ENCODE peak calls at places on chromosome 12, in four cellular contexts. X is tibial nerve, R is transverse colon, Y is ovary. W is an unnamed sample.

GRCh38 chr12:68899251-68899771 is 33.7 kb downstream of the CPM start:
- DNase-seq in X (no peak), Y (peak; percentile 75), R (peak; percentile 75), W (no peak)

GRCh38 chr12:13278249-13278787 is 81.8 kb downstream of the EMP1 start:
- DNase-seq in X (peak; percentile 47), R (peak; percentile 73), Y (peak; percentile 64), W (peak; percentile 76)

GRCh38 chr12:108696111-108696995 is 35.0 kb downstream of the CORO1C start:
- DNase-seq in X (no peak), Y (peak; percentile 50), R (no peak), W (peak; percentile 56)

GRCh38 chr12:65988596-65988995 is 142.0 kb downstream of the LLPH start:
- DNase-seq in Y (no peak), X (no peak), R (no peak), W (no peak)

GRCh38 chr12:101172316-101172715 is 37.7 kb downstream of the SLC5A8 start:
- DNase-seq in X (no peak), R (peak; percentile 21), Y (no peak), W (no peak)

GRCh38 chr12:95611676-95612309 is 60.5 kb upstream of the USP44 start:
- DNase-seq in Y (no peak), R (no peak), X (no peak), W (no peak)

GRCh38 chr12:120466560-120467315 is 2.8 kb downstream of the SRSF9 start:
- DNase-seq in R (peak; percentile 13), Y (peak; percentile 18), X (no peak), W (peak; percentile 34)

GRCh38 chr12:42255221-42255874 is 17.3 kb upstream of the YAF2 start:
- DNase-seq in Y (no peak), X (no peak), R (no peak), W (no peak)

GRCh38 chr12:19177754-19178153 is 48.2 kb downstream of the PLEKHA5 start:
- DNase-seq in X (no peak), Y (no peak), R (no peak), W (no peak)

GRCh38 chr12:47717443-47718193 is 7.7 kb downstream of the ENDOU start:
- DNase-seq in X (peak; percentile 66), Y (peak; percentile 75), R (peak; percentile 83), W (peak; percentile 81)

GRCh38 chr12:124687695-124688301 is 120.4 kb upstream of the NCOR2 start:
- DNase-seq in X (no peak), Y (peak; percentile 33), R (no peak), W (peak; percentile 43)

GRCh38 chr12:31958601-31959000 is 614 bp upstream of the RESF1 start:
- DNase-seq in X (no peak), Y (no peak), R (no peak), W (no peak)

GRCh38 chr12:125949471-125949870 is 884.2 kb downstream of the AACS start:
- DNase-seq in X (no peak), R (no peak), Y (no peak), W (no peak)

GRCh38 chr12:125329239-125330238 is 264.3 kb downstream of the AACS start:
- DNase-seq in Y (no peak), X (no peak), R (no peak), W (no peak)

GRCh38 chr12:10543499-10543898 is 37.8 kb downstream of the EIF2S3B start:
- DNase-seq in Y (no peak), R (no peak), X (no peak), W (no peak)

GRCh38 chr12:130557876-130558770 is 158.0 kb downstream of the RIMBP2 start:
- DNase-seq in X (no peak), Y (no peak), R (peak; percentile 84), W (no peak)

GRCh38 chr12:56267443-56268071 is 815 bp downstream of the COQ10A start:
- DNase-seq in R (no peak), Y (peak; percentile 33), X (no peak), W (no peak)

GRCh38 chr12:74119811-74120362 is 417.7 kb upstream of the ATXN7L3B start:
- DNase-seq in X (no peak), Y (no peak), R (no peak), W (no peak)

GRCh38 chr12:124445121-124445718 is 122.2 kb downstream of the NCOR2 start:
- DNase-seq in Y (no peak), X (no peak), R (no peak), W (no peak)

GRCh38 chr12:93419388-93420034 is 22.2 kb downstream of the UBE2N start:
- DNase-seq in X (no peak), Y (no peak), R (no peak), W (no peak)

GRCh38 chr12:14893471-14894250 is 8.0 kb upstream of the MGP start:
- DNase-seq in X (no peak), Y (no peak), R (no peak), W (no peak)

GRCh38 chr12:8145754-8146415 is 10.9 kb upstream of the ZNF705A start:
- DNase-seq in R (no peak), X (no peak), Y (no peak), W (peak; percentile 50)

GRCh38 chr12:6951551-6952120 is 480 bp downstream of the PTPN6 start:
- DNase-seq in Y (no peak), R (no peak), X (no peak), W (no peak)

GRCh38 chr12:3510597-3510996 is 19.6 kb downstream of the PRMT8 start:
- DNase-seq in Y (no peak), R (no peak), X (no peak), W (no peak)

GRCh38 chr12:106311139-106311538 is 8.6 kb downstream of the TCP11L2 start:
- DNase-seq in R (no peak), X (no peak), Y (no peak), W (no peak)

GRCh38 chr12:72632286-72632685 is 360.1 kb downstream of the TRHDE start:
- DNase-seq in Y (no peak), X (no peak), R (no peak), W (no peak)

GRCh38 chr12:125228519-125229260 is 163.5 kb downstream of the AACS start:
- DNase-seq in X (no peak), Y (no peak), R (no peak), W (no peak)

GRCh38 chr12:104479141-104479662 is 22.5 kb downstream of the CHST11 start:
- DNase-seq in Y (no peak), R (no peak), X (no peak), W (no peak)

GRCh38 chr12:52182898-52183543 is 8.8 kb downstream of the KRT80 start:
- DNase-seq in Y (no peak), R (no peak), X (no peak), W (no peak)
- H3K4me1 ChIP-seq in Y (peaks cover 2% of the 10 kb centered on the region), R (no peaks in the 10 kb centered on the region), X (no peaks in the 10 kb centered on the region), W (no peaks in the 10 kb centered on the region)

GRCh38 chr12:111599459-111600295 is 562 bp upstream of the ATXN2 start:
- DNase-seq in R (peak; percentile 93), X (peak; percentile 77), Y (peak; percentile 91), W (peak; percentile 91)
- TF ChIP-seq POLR2A in R (peak; percentile 84), X (peak; percentile 68), Y (peak; percentile 81), W (no peak)

GRCh38 chr12:54324617-54325441 is at the start of gene COPZ1:
- DNase-seq in Y (peak; percentile 91), R (peak; percentile 96), X (peak; percentile 94), W (peak; percentile 93)
- H3K4me1 ChIP-seq in Y (peaks cover 4% of the 10 kb centered on the region), R (peaks cover 34% of the 10 kb centered on the region), X (no peaks in the 10 kb centered on the region), W (peaks cover 8% of the 10 kb centered on the region)

DNA sequence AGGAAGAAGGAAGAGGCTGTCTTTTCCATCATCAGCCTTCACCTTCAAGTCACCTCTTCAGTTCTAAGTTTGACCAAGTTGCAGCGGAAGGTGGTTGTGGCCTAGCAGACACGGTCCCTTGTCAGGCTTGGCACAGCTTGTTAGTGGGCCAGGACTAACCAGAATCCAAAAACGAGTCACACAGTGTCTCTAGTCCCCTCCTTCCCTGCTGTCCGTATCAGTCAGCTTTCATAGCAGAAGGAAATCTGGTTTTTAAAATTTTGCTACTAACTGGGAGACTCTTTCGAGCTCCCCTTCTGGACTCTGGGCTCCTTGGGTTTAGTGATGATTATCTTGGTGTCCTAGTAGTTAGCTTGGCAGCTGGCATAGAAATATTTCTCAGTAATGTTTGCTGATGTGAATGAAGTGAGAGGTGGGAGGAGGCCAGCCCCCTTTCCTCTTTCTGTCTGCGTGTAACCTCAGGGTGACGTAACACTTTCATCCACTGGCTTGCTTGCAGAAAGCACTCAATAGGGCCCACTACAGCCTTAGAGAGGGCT is 3.8 kb downstream of the ETV6 start:
- DNase-seq in Y (no peak), X (no peak), R (peak; percentile 17), W (no peak)
- TF ChIP-seq POLR2A in Y (no peak), X (no peak), R (no peak), W (no peak)

GRCh38 chr12:75842119-75842518 is 189.5 kb downstream of the PHLDA1 start:
- DNase-seq in R (no peak), Y (no peak), X (no peak), W (no peak)

GRCh38 chr12:75848533-75848932 is 183.0 kb downstream of the PHLDA1 start:
- DNase-seq in R (no peak), Y (peak; percentile 7), X (no peak), W (no peak)

GRCh38 chr12:75844049-75844448 is 187.5 kb downstream of the PHLDA1 start:
- DNase-seq in R (no peak), X (no peak), Y (no peak), W (no peak)

GRCh38 chr12:75846102-75846501 is 185.5 kb downstream of the PHLDA1 start:
- DNase-seq in X (no peak), R (no peak), Y (no peak), W (no peak)

GRCh38 chr12:75844985-75845384 is 186.6 kb downstream of the PHLDA1 start:
- DNase-seq in Y (no peak), R (no peak), X (no peak), W (no peak)
- H3K4me1 ChIP-seq in Y (peaks cover 7% of the 10 kb centered on the region), R (no peaks in the 10 kb centered on the region), X (no peaks in the 10 kb centered on the region), W (no peaks in the 10 kb centered on the region)